ENCODE peak calls at places on chromosomes 5 and 9, in four cellular contexts. One of them, this sample, is unnamed.

GRCh38 chr5:10832421-10832820 is 71.4 kb upstream of the DAP start:
- DNase-seq in HepG2: no peak
- DNase-seq in K562: no peak
- DNase-seq in GM12878: no peak
- DNase-seq in this sample: no peak

GRCh38 chr5:37638897-37639296 is 200.9 kb downstream of the GDNF start:
- DNase-seq in HepG2: no peak
- DNase-seq in K562: no peak
- DNase-seq in GM12878: no peak
- DNase-seq in this sample: no peak

GRCh38 chr9:38482918-38483592 is 58.8 kb upstream of the IGFBPL1 start:
- DNase-seq in HepG2: no peak
- DNase-seq in K562: no peak
- DNase-seq in GM12878: no peak
- DNase-seq in this sample: no peak

GRCh38 chr5:85000671-85001070 is 616.0 kb upstream of the EDIL3 start:
- DNase-seq in HepG2: no peak
- DNase-seq in K562: no peak
- DNase-seq in GM12878: no peak
- DNase-seq in this sample: no peak

GRCh38 chr9:126411225-126411947 is 84.8 kb downstream of the MVB12B start:
- DNase-seq in HepG2: no peak
- DNase-seq in K562: no peak
- DNase-seq in GM12878: peak
- DNase-seq in this sample: no peak

GRCh38 chr9:95953986-95954385 is 78.5 kb downstream of the ERCC6L2 start:
- DNase-seq in HepG2: no peak
- DNase-seq in K562: no peak
- DNase-seq in GM12878: peak
- DNase-seq in this sample: no peak

GRCh38 chr5:20276061-20276958 is 288.3 kb upstream of the CDH18 start:
- DNase-seq in HepG2: peak
- DNase-seq in K562: no peak
- DNase-seq in GM12878: no peak
- DNase-seq in this sample: no peak

GRCh38 chr9:95409650-95410426 is 92.3 kb upstream of the FANCC start:
- DNase-seq in HepG2: peak
- DNase-seq in K562: peak
- DNase-seq in GM12878: no peak
- DNase-seq in this sample: peak

GRCh38 chr5:168301593-168302388 is 10.3 kb downstream of the WWC1 start:
- DNase-seq in HepG2: no peak
- DNase-seq in K562: no peak
- DNase-seq in GM12878: no peak
- DNase-seq in this sample: peak

GRCh38 chr9:128899566-128900322 is 17.8 kb downstream of the LRRC8A start:
- DNase-seq in HepG2: no peak
- DNase-seq in K562: no peak
- DNase-seq in GM12878: no peak
- DNase-seq in this sample: no peak

GRCh38 chr9:8329561-8330283 is 530.1 kb upstream of the DMAC1 start:
- DNase-seq in HepG2: peak
- DNase-seq in K562: no peak
- DNase-seq in GM12878: no peak
- DNase-seq in this sample: no peak

GRCh38 chr9:121304707-121305106 is 36.7 kb downstream of the GSN start:
- DNase-seq in HepG2: no peak
- DNase-seq in K562: no peak
- DNase-seq in GM12878: no peak
- DNase-seq in this sample: no peak

GRCh38 chr9:119044801-119045200 is 324.4 kb downstream of the BRINP1 start:
- DNase-seq in HepG2: no peak
- DNase-seq in K562: no peak
- DNase-seq in GM12878: no peak
- DNase-seq in this sample: no peak

GRCh38 chr5:74616236-74617146 is 24.0 kb downstream of the ENC1 start:
- DNase-seq in HepG2: no peak
- DNase-seq in K562: peak
- DNase-seq in GM12878: no peak
- DNase-seq in this sample: no peak

GRCh38 chr5:59099270-59099994 is 516.6 kb downstream of the RAB3C start:
- DNase-seq in HepG2: peak
- DNase-seq in K562: no peak
- DNase-seq in GM12878: no peak
- DNase-seq in this sample: no peak

GRCh38 chr5:133449181-133449580 is 163.2 kb downstream of the FSTL4 start:
- DNase-seq in HepG2: no peak
- DNase-seq in K562: no peak
- DNase-seq in GM12878: no peak
- DNase-seq in this sample: no peak

GRCh38 chr5:763998-764781 is 20.3 kb downstream of the ZDHHC11B start:
- DNase-seq in HepG2: no peak
- DNase-seq in K562: no peak
- DNase-seq in GM12878: no peak
- DNase-seq in this sample: no peak

GRCh38 chr9:110148384-110148783 is 59.6 kb downstream of the C9orf152 start:
- DNase-seq in HepG2: no peak
- DNase-seq in K562: no peak
- DNase-seq in GM12878: no peak
- DNase-seq in this sample: no peak

GRCh38 chr9:95508968-95509850 is 7.6 kb downstream of the PTCH1 start:
- DNase-seq in HepG2: peak
- DNase-seq in K562: peak
- DNase-seq in GM12878: peak
- DNase-seq in this sample: peak

GRCh38 chr5:148751025-148751424 is 75.4 kb upstream of the ADRB2 start:
- DNase-seq in HepG2: no peak
- DNase-seq in K562: no peak
- DNase-seq in GM12878: no peak
- DNase-seq in this sample: no peak

GRCh38 chr5:146606838-146607237 is 90.8 kb upstream of the GPR151 start:
- DNase-seq in HepG2: no peak
- DNase-seq in K562: no peak
- DNase-seq in GM12878: no peak
- DNase-seq in this sample: no peak

GRCh38 chr5:9516591-9516990 is 29.3 kb downstream of the SEMA5A start:
- DNase-seq in HepG2: no peak
- DNase-seq in K562: peak
- DNase-seq in GM12878: no peak
- DNase-seq in this sample: no peak

GRCh38 chr5:74895906-74896305 is 29.7 kb upstream of the FAM169A start:
- DNase-seq in HepG2: no peak
- DNase-seq in K562: no peak
- DNase-seq in GM12878: no peak
- DNase-seq in this sample: no peak

GRCh38 chr5:93746406-93747056 is 5.1 kb upstream of the POU5F2 start:
- DNase-seq in HepG2: no peak
- DNase-seq in K562: no peak
- DNase-seq in GM12878: no peak
- DNase-seq in this sample: no peak

GRCh38 chr9:37104183-37104889 is 16.0 kb upstream of the ZCCHC7 start:
- DNase-seq in HepG2: no peak
- DNase-seq in K562: peak
- DNase-seq in GM12878: no peak
- DNase-seq in this sample: no peak

GRCh38 chr5:103111458-103111857 is 8.5 kb downstream of the GIN1 start:
- DNase-seq in HepG2: no peak
- DNase-seq in K562: no peak
- DNase-seq in GM12878: no peak
- DNase-seq in this sample: no peak

GRCh38 chr5:129342796-129343195 is 117.3 kb upstream of the ADAMTS19 start:
- DNase-seq in HepG2: no peak
- DNase-seq in K562: no peak
- DNase-seq in GM12878: no peak
- DNase-seq in this sample: no peak

GRCh38 chr9:98255064-98255577 is 328 bp downstream of the TBC1D2 start:
- DNase-seq in HepG2: no peak
- DNase-seq in K562: no peak
- DNase-seq in GM12878: no peak
- DNase-seq in this sample: no peak

GRCh38 chr5:16807475-16807874 is 128.6 kb downstream of the MYO10 start:
- DNase-seq in HepG2: no peak
- DNase-seq in K562: no peak
- DNase-seq in GM12878: no peak
- DNase-seq in this sample: no peak

GRCh38 chr9:93675336-93676150 is 99.2 kb downstream of the PHF2 start:
- DNase-seq in HepG2: no peak
- DNase-seq in K562: no peak
- DNase-seq in GM12878: no peak
- DNase-seq in this sample: no peak

GRCh38 chr9:77953590-77953989 is 78.0 kb downstream of the GNAQ start:
- DNase-seq in HepG2: no peak
- DNase-seq in K562: no peak
- DNase-seq in GM12878: no peak
- DNase-seq in this sample: no peak

GRCh38 chr5:5494489-5495402 is 72.3 kb downstream of the ICE1 start:
- DNase-seq in HepG2: peak
- DNase-seq in K562: peak
- DNase-seq in GM12878: peak
- DNase-seq in this sample: peak

DNA sequence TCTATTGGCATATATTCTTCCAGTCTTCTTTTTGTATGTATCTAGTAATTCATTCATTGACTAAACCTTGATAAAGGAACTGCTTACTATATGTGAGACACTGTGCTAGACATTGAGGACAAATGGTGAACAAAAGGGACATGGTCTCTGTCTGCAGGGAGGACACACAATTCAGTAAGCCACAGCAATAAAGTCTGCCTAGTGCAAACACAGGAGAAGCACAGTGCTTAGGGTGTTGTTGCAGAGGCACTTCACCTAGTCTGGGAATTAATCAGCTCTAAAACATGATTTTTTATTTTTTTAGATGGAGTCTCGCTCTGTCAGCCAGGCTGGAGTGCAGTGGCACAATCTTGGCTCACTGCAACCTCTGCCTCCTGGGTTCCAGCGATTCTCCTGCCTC is 6.4 kb upstream of the CCL28 start:
- DNase-seq in HepG2: no peak
- DNase-seq in K562: no peak
- DNase-seq in GM12878: no peak
- DNase-seq in this sample: no peak
- H3K27ac ChIP-seq in HepG2: no peak
- H3K27ac ChIP-seq in K562: no peak
- H3K27ac ChIP-seq in GM12878: no peak
- H3K27ac ChIP-seq in this sample: no peak

GRCh38 chr5:79825802-79826201 is 136.2 kb downstream of the CMYA5 start:
- DNase-seq in HepG2: no peak
- DNase-seq in K562: no peak
- DNase-seq in GM12878: no peak
- DNase-seq in this sample: no peak

GRCh38 chr5:79829260-79829659 is 139.6 kb downstream of the CMYA5 start:
- DNase-seq in HepG2: no peak
- DNase-seq in K562: no peak
- DNase-seq in GM12878: no peak
- DNase-seq in this sample: no peak

GRCh38 chr5:79827159-79827562 is 137.5 kb downstream of the CMYA5 start:
- DNase-seq in HepG2: no peak
- DNase-seq in K562: no peak
- DNase-seq in GM12878: no peak
- DNase-seq in this sample: no peak

GRCh38 chr5:79824444-79824843 is 134.8 kb downstream of the CMYA5 start:
- DNase-seq in HepG2: no peak
- DNase-seq in K562: no peak
- DNase-seq in GM12878: no peak
- DNase-seq in this sample: no peak
- TF ChIP-seq ATF3 in HepG2: no peak
- TF ChIP-seq ATF3 in K562: no peak
- TF ChIP-seq ATF3 in GM12878: no peak
- TF ChIP-seq ATF3 in this sample: no peak

GRCh38 chr5:154762700-154763099 is 7.5 kb downstream of the LARP1 start:
- DNase-seq in HepG2: no peak
- DNase-seq in K562: no peak
- DNase-seq in GM12878: no peak
- DNase-seq in this sample: no peak

GRCh38 chr5:154758977-154759376 is 3.8 kb downstream of the LARP1 start:
- DNase-seq in HepG2: no peak
- DNase-seq in K562: no peak
- DNase-seq in GM12878: no peak
- DNase-seq in this sample: no peak

GRCh38 chr5:154758501-154758900 is 3.3 kb downstream of the LARP1 start:
- DNase-seq in HepG2: no peak
- DNase-seq in K562: no peak
- DNase-seq in GM12878: no peak
- DNase-seq in this sample: no peak

GRCh38 chr5:154762261-154762660 is 7.1 kb downstream of the LARP1 start:
- DNase-seq in HepG2: no peak
- DNase-seq in K562: no peak
- DNase-seq in GM12878: no peak
- DNase-seq in this sample: no peak

DNA sequence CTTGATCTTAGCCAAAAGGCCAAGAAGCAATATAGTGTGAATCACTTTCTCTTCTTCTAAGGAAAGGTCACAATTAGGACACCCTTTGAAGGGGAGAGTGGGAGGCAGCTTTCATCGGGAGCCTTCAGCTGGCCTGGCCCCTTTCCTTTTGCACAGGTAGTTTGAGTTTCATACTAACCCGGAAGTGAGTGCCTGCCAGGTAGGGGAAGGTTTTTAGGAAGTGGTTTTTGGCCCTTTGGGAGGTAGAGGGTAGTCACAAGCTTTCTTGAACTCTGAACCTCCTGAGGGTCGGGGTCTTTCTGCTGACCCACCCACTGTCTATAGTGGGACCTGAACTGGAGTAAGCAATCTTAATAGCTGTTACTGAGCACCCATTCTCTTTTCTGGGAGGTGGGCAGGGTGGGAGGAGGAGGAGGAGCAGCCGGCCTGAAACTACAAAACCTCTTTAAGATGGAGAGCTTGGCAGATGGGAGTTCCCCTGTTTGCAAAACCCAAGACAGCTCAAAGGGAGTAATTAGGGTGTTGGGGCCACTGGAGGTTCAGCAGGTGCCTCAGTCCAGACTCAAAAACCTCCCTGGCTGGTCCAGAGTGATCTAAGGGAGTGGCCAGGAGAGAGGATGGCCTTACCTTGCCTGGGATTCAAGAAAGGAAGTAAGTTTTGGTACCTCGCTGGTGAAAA is 6.0 kb downstream of the LARP1 start:
- DNase-seq in HepG2: no peak
- DNase-seq in K562: no peak
- DNase-seq in GM12878: no peak
- DNase-seq in this sample: no peak
- TF ChIP-seq ZBTB33 in HepG2: no peak
- TF ChIP-seq ZBTB33 in K562: no peak
- TF ChIP-seq ZBTB33 in GM12878: no peak
- TF ChIP-seq ZBTB33 in this sample: no peak

GRCh38 chr5:137462816-137463520 is 36.2 kb downstream of the SPOCK1 start:
- DNase-seq in HepG2: no peak
- DNase-seq in K562: no peak
- DNase-seq in GM12878: no peak
- DNase-seq in this sample: no peak

GRCh38 chr5:137470921-137471220 is 28.3 kb downstream of the SPOCK1 start:
- DNase-seq in HepG2: no peak
- DNase-seq in K562: no peak
- DNase-seq in GM12878: no peak
- DNase-seq in this sample: no peak

GRCh38 chr5:137470111-137470920 is 28.8 kb downstream of the SPOCK1 start:
- DNase-seq in HepG2: no peak
- DNase-seq in K562: no peak
- DNase-seq in GM12878: no peak
- DNase-seq in this sample: no peak

GRCh38 chr5:137465930-137466329 is 33.2 kb downstream of the SPOCK1 start:
- DNase-seq in HepG2: no peak
- DNase-seq in K562: no peak
- DNase-seq in GM12878: no peak
- DNase-seq in this sample: no peak

GRCh38 chr5:137466888-137467287 is 32.2 kb downstream of the SPOCK1 start:
- DNase-seq in HepG2: no peak
- DNase-seq in K562: no peak
- DNase-seq in GM12878: no peak
- DNase-seq in this sample: no peak
- H3K27ac ChIP-seq in HepG2: no peak
- H3K27ac ChIP-seq in K562: no peak
- H3K27ac ChIP-seq in GM12878: no peak
- H3K27ac ChIP-seq in this sample: no peak

This sample was measured in HCT116.